ENCODE peak calls at places on chromosomes 1 and 21, in nine cellular contexts. C, W, M, E, J, Z, X, P and L are unnamed samples. For H3K27me3, the result is how much of the 10 kb centered on the place peaks cover.

GRCh38 chr1:89708727-89709375 is 75.9 kb downstream of the LRRC8C start:
- DNase-seq in P (no peak), W (no peak), Z (no peak), J (peak), E (no peak), X (peak), M (no peak), C (no peak), L (no peak)

GRCh38 chr1:172408958-172409357 is 11.5 kb upstream of the C1orf105 start:
- DNase-seq in E (no peak), W (no peak), J (no peak), Z (no peak), M (no peak), X (peak), P (no peak), C (no peak), L (no peak)

GRCh38 chr1:33396188-33397124 is 34.4 kb downstream of the PHC2 start:
- DNase-seq in C (no peak), M (no peak), E (no peak), X (no peak), Z (no peak), J (no peak), W (no peak), P (no peak), L (no peak)

GRCh38 chr1:98677288-98677687 is 15.8 kb downstream of the SNX7 start:
- DNase-seq in C (no peak), Z (no peak), E (no peak), M (peak), W (no peak), P (no peak), J (no peak), X (peak), L (no peak)

GRCh38 chr21:42796327-42797062 is 82.8 kb downstream of the WDR4 start:
- DNase-seq in W (no peak), C (no peak), M (no peak), X (no peak), E (peak), Z (no peak), J (no peak), P (no peak), L (no peak)

GRCh38 chr1:35530946-35531345 is 26.3 kb downstream of the KIAA0319L start:
- DNase-seq in X (no peak), C (no peak), J (no peak), E (no peak), P (no peak), M (no peak), Z (no peak), W (no peak), L (no peak)

GRCh38 chr1:7789828-7790227 is 5.7 kb downstream of the PER3 start:
- DNase-seq in P (no peak), J (no peak), Z (no peak), M (no peak), X (no peak), W (no peak), C (no peak), E (no peak), L (no peak)

GRCh38 chr1:99481391-99481996 is 164.4 kb upstream of the PALMD start:
- DNase-seq in W (no peak), E (peak), P (no peak), M (no peak), C (peak), Z (peak), X (peak), J (peak), L (no peak)

GRCh38 chr1:150981177-150981804 is 801 bp upstream of the ANXA9 start:
- DNase-seq in X (no peak), P (no peak), J (peak), W (no peak), E (peak), Z (no peak), C (peak), M (no peak), L (no peak)

GRCh38 chr1:52588027-52588426 is 14.1 kb upstream of the GPX7 start:
- DNase-seq in J (no peak), X (no peak), C (no peak), M (no peak), W (no peak), Z (no peak), E (no peak), P (no peak), L (no peak)

GRCh38 chr1:208809876-208810275 is 565.7 kb upstream of the PLXNA2 start:
- DNase-seq in X (no peak), E (no peak), P (no peak), C (no peak), Z (no peak), M (no peak), W (no peak), J (no peak), L (no peak)

GRCh38 chr1:39800471-39800835 is 11.8 kb upstream of the BMP8B start:
- DNase-seq in J (no peak), C (no peak), M (no peak), W (no peak), P (no peak), X (no peak), Z (no peak), E (no peak), L (no peak)

GRCh38 chr1:28139033-28139712 is 37.3 kb downstream of the PTAFR start:
- DNase-seq in P (no peak), E (no peak), W (no peak), X (peak), C (no peak), Z (no peak), M (no peak), J (no peak), L (no peak)

GRCh38 chr1:200588698-200589097 is 31.9 kb downstream of the KIF14 start:
- DNase-seq in J (no peak), P (no peak), Z (no peak), C (no peak), X (no peak), W (no peak), E (no peak), M (no peak), L (no peak)

GRCh38 chr21:38945536-38946245 is 140.0 kb downstream of the ETS2 start:
- DNase-seq in E (no peak), X (peak), Z (no peak), C (no peak), J (peak), W (no peak), M (no peak), P (no peak), L (no peak)

GRCh38 chr1:2093055-2093454 is 42.8 kb downstream of the PRKCZ start:
- DNase-seq in W (no peak), J (no peak), E (no peak), X (no peak), Z (no peak), M (no peak), C (no peak), P (no peak), L (no peak)
- H3K27ac ChIP-seq in W (no peak), J (no peak), E (no peak), X (no peak), Z (no peak), M (no peak), C (no peak), P (no peak), L (no peak)

GRCh38 chr1:228006793-228007053 is at the start of gene WNT3A:
- DNase-seq in X (no peak), M (no peak), J (no peak), E (no peak), Z (no peak), P (no peak), C (no peak), W (no peak), L (no peak)
- H3K4me3 ChIP-seq in X (no peak), M (no peak), J (peak), E (no peak), Z (no peak), P (peak), C (no peak), W (no peak), L (no peak)

GRCh38 chr1:24965571-24965930 is 35.5 kb upstream of the RUNX3 start:
- DNase-seq in P (no peak), W (no peak), E (no peak), X (no peak), J (no peak), M (no peak), Z (no peak), C (no peak), L (no peak)

GRCh38 chr1:24967962-24968361 is 37.9 kb upstream of the RUNX3 start:
- DNase-seq in C (no peak), Z (no peak), W (no peak), E (no peak), M (no peak), X (no peak), P (no peak), J (no peak), L (no peak)

GRCh38 chr1:24967555-24967954 is 37.5 kb upstream of the RUNX3 start:
- DNase-seq in W (no peak), P (no peak), X (no peak), M (no peak), E (no peak), C (no peak), Z (no peak), J (no peak), L (no peak)

GRCh38 chr1:24966121-24966723 is 36.1 kb upstream of the RUNX3 start:
- DNase-seq in J (no peak), X (no peak), P (no peak), M (no peak), Z (no peak), W (no peak), E (no peak), C (no peak), L (no peak)

DNA sequence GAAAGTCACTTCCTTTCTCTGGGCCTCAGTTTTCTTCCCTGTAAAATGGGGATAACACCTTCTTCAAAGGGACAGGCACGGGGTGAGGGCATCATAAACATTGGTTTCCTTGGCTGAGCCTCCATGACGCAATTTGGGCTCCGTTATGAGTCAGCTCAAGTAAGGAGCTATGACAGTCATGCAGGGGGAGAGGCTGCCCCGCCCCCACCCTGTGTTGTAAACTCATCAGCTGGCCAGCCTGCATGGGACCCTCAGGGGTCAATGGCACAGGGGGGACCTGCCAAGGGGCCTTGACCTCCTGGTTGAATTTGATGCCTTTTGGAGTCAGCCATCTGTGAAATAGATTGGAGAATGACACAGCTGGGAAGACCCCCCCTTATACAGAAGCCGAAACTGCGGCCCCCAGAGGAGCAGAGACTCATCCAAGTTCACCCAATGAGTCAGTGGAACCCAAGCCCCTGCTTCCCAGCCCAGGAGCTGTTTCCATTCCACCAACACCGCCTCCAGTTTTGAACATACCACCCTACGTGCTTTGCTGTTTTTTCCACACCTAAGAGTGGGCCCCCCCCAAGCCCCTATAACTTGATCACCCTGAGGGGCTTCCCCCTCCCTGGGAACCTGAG is 36.8 kb upstream of the RUNX3 start:
- DNase-seq in X (peak), C (no peak), W (peak), P (no peak), J (no peak), M (peak), Z (no peak), E (no peak), L (peak)
- H3K27me3 ChIP-seq in X (under half), C (under half), W (under half), P (under half), J (under half), M (under half), Z (under half), E (under half), L (under half)

GRCh38 chr1:92464588-92465255 is 22.0 kb downstream of the GFI1 start:
- DNase-seq in M (no peak), P (no peak), J (no peak), Z (no peak), X (no peak), W (no peak), C (peak), E (no peak), L (no peak)

GRCh38 chr1:92465256-92465647 is 21.5 kb downstream of the GFI1 start:
- DNase-seq in W (no peak), Z (no peak), J (no peak), M (no peak), P (no peak), X (no peak), E (no peak), C (no peak), L (no peak)

GRCh38 chr1:92461364-92462097 is 25.2 kb downstream of the GFI1 start:
- DNase-seq in J (no peak), W (no peak), X (no peak), C (no peak), Z (no peak), P (no peak), E (no peak), M (no peak), L (no peak)

DNA sequence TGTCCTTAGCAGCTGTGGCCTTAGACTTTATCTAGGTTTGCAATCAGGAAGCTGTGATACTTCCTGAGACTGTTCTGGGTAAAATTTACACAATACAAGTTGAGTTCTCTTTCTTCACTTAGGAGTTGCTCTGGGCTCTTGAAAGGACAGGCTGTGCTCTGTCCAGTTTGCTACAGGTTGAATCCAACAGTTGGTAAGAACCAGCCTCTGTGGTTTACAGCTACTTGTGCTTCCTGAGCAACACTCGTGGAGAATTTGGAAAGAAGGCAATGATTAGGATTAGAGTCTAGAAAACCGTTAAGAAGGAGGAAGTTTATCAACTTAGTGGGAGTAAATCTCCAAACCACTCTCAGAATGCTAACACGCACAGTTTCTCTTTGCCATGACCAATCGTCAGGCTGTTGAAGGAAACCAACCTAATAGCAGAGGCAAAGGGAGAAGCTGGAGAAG is 26.8 kb downstream of the GFI1 start:
- DNase-seq in C (no peak), Z (no peak), E (no peak), M (no peak), X (no peak), W (no peak), J (no peak), P (no peak), L (no peak)
- H3K27ac ChIP-seq in C (no peak), Z (no peak), E (no peak), M (no peak), X (no peak), W (peak), J (no peak), P (no peak), L (no peak)

GRCh38 chr1:31414692-31415370 is 1.8 kb downstream of the SERINC2 start:
- DNase-seq in J (no peak), C (no peak), P (no peak), W (no peak), X (no peak), M (no peak), Z (no peak), E (peak), L (no peak)
- H3K4me3 ChIP-seq in J (peak), C (no peak), P (no peak), W (no peak), X (peak), M (peak), Z (no peak), E (peak), L (no peak)

GRCh38 chr1:181318022-181318857 is 165.1 kb upstream of the CACNA1E start:
- DNase-seq in P (no peak), W (no peak), M (no peak), X (no peak), E (no peak), C (no peak), J (peak), Z (no peak), L (no peak)
- H3K27me3 ChIP-seq in P (under half), W (under half), M (under half), X (under half), E (half or more), C (half or more), J (half or more), Z (under half), L (under half)

DNA sequence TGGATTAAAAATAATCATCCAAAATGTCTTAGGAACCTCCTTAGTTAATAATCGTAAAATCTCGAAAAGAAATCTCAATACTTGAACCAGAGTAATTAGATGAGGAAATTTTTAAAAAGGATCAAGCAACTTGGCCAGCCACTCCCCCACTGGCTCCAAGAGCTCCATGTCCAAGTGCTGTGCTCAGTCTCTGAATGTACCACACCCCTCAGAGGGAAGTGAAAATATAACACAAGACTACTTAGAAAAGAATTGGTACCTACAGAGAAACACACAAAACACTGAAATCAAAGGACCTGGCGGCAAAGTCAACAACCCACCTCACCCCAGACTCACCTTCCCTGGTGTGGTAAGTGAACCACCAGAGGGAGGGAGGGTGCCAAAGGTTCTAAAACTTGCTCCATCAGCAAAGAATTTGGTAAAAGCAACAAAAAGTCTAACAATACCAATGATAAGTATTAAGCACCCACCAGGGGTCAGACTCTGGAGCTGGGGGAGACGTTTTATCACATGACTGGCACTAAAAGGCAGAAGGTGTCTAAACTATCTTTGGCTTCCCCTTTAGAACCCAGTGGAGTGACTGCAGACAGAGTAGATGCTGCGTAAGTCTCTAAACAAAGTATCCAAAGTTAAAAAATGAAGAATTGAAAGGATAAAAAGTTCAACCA is 14.0 kb downstream of the LBR start:
- DNase-seq in E (no peak), C (no peak), X (no peak), J (no peak), M (no peak), Z (no peak), P (no peak), W (no peak), L (no peak)
- H3K27ac ChIP-seq in E (no peak), C (no peak), X (no peak), J (no peak), M (no peak), Z (no peak), P (no peak), W (no peak), L (no peak)

GRCh38 chr1:17045623-17046022 is 8.2 kb downstream of the SDHB start:
- DNase-seq in W (no peak), J (peak), M (no peak), X (no peak), P (no peak), Z (no peak), C (no peak), E (no peak), L (no peak)
- H3K4me3 ChIP-seq in W (no peak), J (no peak), M (no peak), X (no peak), P (no peak), Z (no peak), C (no peak), E (no peak), L (no peak)

GRCh38 chr1:165441166-165441955 is 3.6 kb downstream of the RXRG start:
- DNase-seq in E (no peak), C (no peak), J (peak), P (no peak), W (no peak), X (no peak), Z (no peak), M (no peak), L (no peak)
- H3K27me3 ChIP-seq in E (half or more), C (under half), J (half or more), P (under half), W (under half), X (under half), Z (under half), M (under half), L (under half)